ENCODE peak calls at places on chromosomes 5 and 9, in four cellular contexts. One of them, this sample, is unnamed.
A peak's percentile ranks its signal among the peaks of the same experiment; 100 is the strongest.

GRCh38 chr9:114171500-114171899 is 16.2 kb downstream of the COL27A1 start:
- DNase-seq in psoas muscle: no peak
- DNase-seq in SK-N-SH: no peak
- DNase-seq in prostate gland: no peak
- DNase-seq in this sample: no peak

GRCh38 chr9:36749461-36749860 is 176.8 kb downstream of the MELK start:
- DNase-seq in SK-N-SH: no peak
- DNase-seq in prostate gland: no peak
- DNase-seq in psoas muscle: no peak
- DNase-seq in this sample: no peak

GRCh38 chr9:77939149-77939668 is 92.4 kb downstream of the GNAQ start:
- DNase-seq in SK-N-SH: no peak
- DNase-seq in prostate gland: no peak
- DNase-seq in psoas muscle: no peak
- DNase-seq in this sample: no peak

GRCh38 chr9:97243606-97244005 is 63.9 kb upstream of the CCDC180 start:
- DNase-seq in SK-N-SH: no peak
- DNase-seq in prostate gland: no peak
- DNase-seq in psoas muscle: no peak
- DNase-seq in this sample: no peak

GRCh38 chr5:159017787-159018186 is 81.9 kb downstream of the EBF1 start:
- DNase-seq in SK-N-SH: peak; percentile 43
- DNase-seq in psoas muscle: peak; percentile 81
- DNase-seq in prostate gland: no peak
- DNase-seq in this sample: peak; percentile 87

GRCh38 chr5:127936439-127936972 is 147.1 kb upstream of the SLC12A2 start:
- DNase-seq in SK-N-SH: no peak
- DNase-seq in psoas muscle: no peak
- DNase-seq in prostate gland: no peak
- DNase-seq in this sample: no peak

GRCh38 chr5:122101636-122102285 is 23.7 kb upstream of the LOX start:
- DNase-seq in SK-N-SH: peak; percentile 23
- DNase-seq in prostate gland: peak; percentile 18
- DNase-seq in psoas muscle: no peak
- DNase-seq in this sample: no peak

GRCh38 chr9:89738137-89738932 is 133.5 kb downstream of the GADD45G start:
- DNase-seq in SK-N-SH: no peak
- DNase-seq in prostate gland: no peak
- DNase-seq in psoas muscle: no peak
- DNase-seq in this sample: no peak

DNA sequence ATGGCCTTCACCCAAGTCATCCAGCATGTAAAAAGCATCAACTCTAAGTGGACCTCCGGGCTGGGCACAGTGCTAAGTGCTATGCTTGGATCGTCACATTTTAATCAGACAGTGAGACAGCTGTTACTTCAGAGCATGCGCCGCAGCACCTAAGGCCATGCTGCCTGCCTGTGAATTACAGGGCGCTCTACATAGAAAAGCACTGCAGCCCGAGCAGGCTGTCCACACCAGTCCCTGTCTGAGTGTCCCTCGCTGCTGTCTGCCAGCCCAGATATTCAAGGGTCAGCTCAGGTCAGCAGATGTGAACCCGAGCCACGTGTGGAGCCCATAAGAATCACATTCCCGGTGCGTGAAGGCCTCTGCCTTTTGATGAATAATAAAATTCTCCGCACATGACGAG is 37.1 kb downstream of the AK8 start:
- DNase-seq in psoas muscle: peak; percentile 17
- DNase-seq in prostate gland: no peak
- DNase-seq in SK-N-SH: peak; percentile 64
- DNase-seq in this sample: no peak
- TF ChIP-seq CTCF in psoas muscle: no peak
- TF ChIP-seq CTCF in prostate gland: no peak
- TF ChIP-seq CTCF in SK-N-SH: no peak
- TF ChIP-seq CTCF in this sample: no peak

GRCh38 chr9:84998639-84999038 is 329.1 kb downstream of the NTRK2 start:
- DNase-seq in prostate gland: no peak
- DNase-seq in psoas muscle: no peak
- DNase-seq in SK-N-SH: no peak
- DNase-seq in this sample: no peak
- H3K4me1 ChIP-seq in prostate gland: no peaks in the 10 kb centered on the region
- H3K4me1 ChIP-seq in psoas muscle: no peaks in the 10 kb centered on the region
- H3K4me1 ChIP-seq in SK-N-SH: no peaks in the 10 kb centered on the region
- H3K4me1 ChIP-seq in this sample: no peaks in the 10 kb centered on the region

GRCh38 chr5:42953061-42953460 is 87.1 kb downstream of the ANXA2R start:
- DNase-seq in psoas muscle: no peak
- DNase-seq in SK-N-SH: no peak
- DNase-seq in prostate gland: no peak
- DNase-seq in this sample: no peak

GRCh38 chr5:42950466-42951168 is 89.5 kb downstream of the ANXA2R start:
- DNase-seq in psoas muscle: peak; percentile 74
- DNase-seq in SK-N-SH: peak; percentile 31
- DNase-seq in prostate gland: peak; percentile 85
- DNase-seq in this sample: peak; percentile 96

GRCh38 chr5:42952575-42952974 is 87.5 kb downstream of the ANXA2R start:
- DNase-seq in prostate gland: no peak
- DNase-seq in psoas muscle: no peak
- DNase-seq in SK-N-SH: no peak
- DNase-seq in this sample: no peak

GRCh38 chr5:42951169-42951846 is 88.8 kb downstream of the ANXA2R start:
- DNase-seq in SK-N-SH: peak; percentile 45
- DNase-seq in prostate gland: peak; percentile 37
- DNase-seq in psoas muscle: peak; percentile 67
- DNase-seq in this sample: peak; percentile 69

GRCh38 chr5:42951847-42952411 is 88.2 kb downstream of the ANXA2R start:
- DNase-seq in SK-N-SH: peak; percentile 24
- DNase-seq in prostate gland: no peak
- DNase-seq in psoas muscle: peak; percentile 60
- DNase-seq in this sample: peak; percentile 79
- H3K4me3 ChIP-seq in SK-N-SH: peak overlapping the region; percentile 60
- H3K4me3 ChIP-seq in prostate gland: peak overlapping the region; percentile 29
- H3K4me3 ChIP-seq in psoas muscle: peak overlapping the region; percentile 75
- H3K4me3 ChIP-seq in this sample: peak overlapping the region; percentile 76

DNA sequence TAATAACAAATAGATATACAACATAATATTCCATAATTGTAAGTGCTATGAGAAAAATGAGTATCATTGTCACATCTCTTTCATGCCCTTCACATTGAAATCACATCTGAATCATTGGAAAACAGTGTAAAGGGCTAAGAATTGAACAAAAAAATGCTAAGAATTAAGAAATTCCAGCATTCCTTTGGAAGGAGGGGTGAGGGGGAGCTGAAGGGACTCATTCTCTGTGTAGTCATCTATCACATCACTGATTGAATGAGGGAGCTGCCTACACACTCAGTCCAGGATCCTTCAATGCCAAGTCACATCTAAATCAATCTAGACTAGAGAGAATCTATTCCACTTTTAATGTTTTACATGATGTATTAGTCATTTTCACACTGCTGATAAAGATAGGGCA is 286.6 kb downstream of the DTWD2 start:
- DNase-seq in prostate gland: no peak
- DNase-seq in psoas muscle: no peak
- DNase-seq in SK-N-SH: no peak
- DNase-seq in this sample: no peak
- TF ChIP-seq CTCF in prostate gland: no peak
- TF ChIP-seq CTCF in psoas muscle: no peak
- TF ChIP-seq CTCF in SK-N-SH: no peak
- TF ChIP-seq CTCF in this sample: no peak

GRCh38 chr5:173826921-173827350 is 61.2 kb upstream of the CPEB4 start:
- DNase-seq in prostate gland: no peak
- DNase-seq in SK-N-SH: no peak
- DNase-seq in psoas muscle: no peak
- DNase-seq in this sample: no peak
- H3K4me1 ChIP-seq in prostate gland: no peaks in the 10 kb centered on the region
- H3K4me1 ChIP-seq in SK-N-SH: no peaks in the 10 kb centered on the region
- H3K4me1 ChIP-seq in psoas muscle: peaks cover 11% of the 10 kb centered on the region
- H3K4me1 ChIP-seq in this sample: peaks cover 21% of the 10 kb centered on the region

GRCh38 chr9:86340356-86341006 is 13.7 kb downstream of the TUT7 start:
- DNase-seq in prostate gland: no peak
- DNase-seq in SK-N-SH: no peak
- DNase-seq in psoas muscle: no peak
- DNase-seq in this sample: no peak
- H3K4me3 ChIP-seq in prostate gland: no peak overlapping the region
- H3K4me3 ChIP-seq in SK-N-SH: no peak overlapping the region
- H3K4me3 ChIP-seq in psoas muscle: no peak overlapping the region
- H3K4me3 ChIP-seq in this sample: no peak overlapping the region

DNA sequence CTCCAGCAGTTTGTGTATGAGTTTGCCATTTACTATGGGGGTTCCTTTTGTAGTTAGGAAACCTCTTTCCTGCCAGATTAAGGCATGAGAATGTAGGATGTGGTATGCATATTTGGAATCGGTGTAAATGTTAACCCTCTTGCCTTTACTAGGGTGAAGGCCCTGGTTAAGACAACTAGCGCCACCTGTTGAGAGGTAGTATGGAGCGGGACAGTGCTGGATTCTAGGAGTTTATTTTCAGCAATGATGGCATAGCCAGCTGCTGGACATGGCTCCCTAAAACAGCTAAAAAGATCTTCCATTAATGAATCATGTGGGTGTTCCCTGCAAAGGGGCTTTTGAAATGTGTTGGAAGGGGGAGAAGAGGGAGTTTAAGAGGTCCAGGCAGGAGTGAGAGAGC is 30.7 kb upstream of the GPX3 start:
- DNase-seq in prostate gland: no peak
- DNase-seq in psoas muscle: no peak
- DNase-seq in SK-N-SH: no peak
- DNase-seq in this sample: no peak
- TF ChIP-seq CTCF in prostate gland: no peak
- TF ChIP-seq CTCF in psoas muscle: no peak
- TF ChIP-seq CTCF in SK-N-SH: peak; percentile 32
- TF ChIP-seq CTCF in this sample: peak; percentile 26

GRCh38 chr9:85038824-85039540 is 369.5 kb downstream of the NTRK2 start:
- DNase-seq in psoas muscle: no peak
- DNase-seq in SK-N-SH: no peak
- DNase-seq in prostate gland: no peak
- DNase-seq in this sample: no peak

GRCh38 chr9:85040141-85040540 is 370.6 kb downstream of the NTRK2 start:
- DNase-seq in psoas muscle: no peak
- DNase-seq in prostate gland: no peak
- DNase-seq in SK-N-SH: no peak
- DNase-seq in this sample: no peak

GRCh38 chr9:85040806-85041575 is 371.5 kb downstream of the NTRK2 start:
- DNase-seq in SK-N-SH: no peak
- DNase-seq in psoas muscle: no peak
- DNase-seq in prostate gland: no peak
- DNase-seq in this sample: no peak

GRCh38 chr9:85036503-85036902 is 367.0 kb downstream of the NTRK2 start:
- DNase-seq in SK-N-SH: no peak
- DNase-seq in psoas muscle: no peak
- DNase-seq in prostate gland: no peak
- DNase-seq in this sample: no peak

GRCh38 chr9:85038061-85038460 is 368.5 kb downstream of the NTRK2 start:
- DNase-seq in prostate gland: no peak
- DNase-seq in SK-N-SH: no peak
- DNase-seq in psoas muscle: no peak
- DNase-seq in this sample: no peak
- H3K4me1 ChIP-seq in prostate gland: no peaks in the 10 kb centered on the region
- H3K4me1 ChIP-seq in SK-N-SH: no peaks in the 10 kb centered on the region
- H3K4me1 ChIP-seq in psoas muscle: no peaks in the 10 kb centered on the region
- H3K4me1 ChIP-seq in this sample: no peaks in the 10 kb centered on the region

This sample was measured in osteoblast.